ENCODE peak calls at places on chromosomes 6 and 20, in six cellular contexts. V is HCT116, R is HepG2, L is H1, N is GM12878, K is K562. S is an unnamed sample. For H3K4me1, the result is how much of the 10 kb centered on the place peaks cover.

GRCh38 chr6:7108196-7108963 is 619 bp downstream of the RREB1 start:
- DNase-seq in L (no peak), N (no peak), R (peak), V (no peak), K (peak), S (no peak)

GRCh38 chr6:145809785-145810184 is 4.8 kb downstream of the FBXO30 start:
- DNase-seq in N (no peak), V (no peak), K (no peak), L (no peak), R (no peak), S (no peak)

GRCh38 chr6:38420207-38420606 is 219.5 kb downstream of the BTBD9 start:
- DNase-seq in K (no peak), R (no peak), N (no peak), L (no peak), V (no peak), S (no peak)

GRCh38 chr6:105402090-105402980 is 547 bp downstream of the PREP start:
- DNase-seq in R (peak), V (no peak), N (no peak), K (peak), L (no peak), S (no peak)

GRCh38 chr6:138499303-138499991 is at the start of gene NHSL1:
- DNase-seq in L (no peak), V (no peak), R (peak), N (peak), K (no peak), S (no peak)

GRCh38 chr20:6765469-6766058 is 1.9 kb upstream of the BMP2 start:
- DNase-seq in K (peak), R (peak), N (no peak), L (no peak), V (peak), S (no peak)

GRCh38 chr6:74942130-74942529 is 263.7 kb downstream of the COL12A1 start:
- DNase-seq in N (no peak), R (no peak), K (no peak), L (no peak), V (no peak), S (no peak)

GRCh38 chr6:41781302-41781711 is 725 bp downstream of the PRICKLE4 start:
- DNase-seq in R (no peak), V (no peak), L (no peak), K (no peak), N (no peak), S (no peak)

GRCh38 chr6:11366183-11366933 is 133.9 kb upstream of the NEDD9 start:
- DNase-seq in R (no peak), N (peak), K (no peak), V (no peak), L (no peak), S (no peak)

GRCh38 chr6:56690519-56691200 is 48.0 kb upstream of the DST start:
- DNase-seq in R (peak), N (no peak), V (no peak), L (no peak), K (no peak), S (no peak)

GRCh38 chr6:142850653-142851434 is 94.1 kb downstream of the HIVEP2 start:
- DNase-seq in V (no peak), N (peak), R (no peak), K (no peak), L (no peak), S (no peak)

GRCh38 chr6:152685819-152686218 is 11.9 kb upstream of the MYCT1 start:
- DNase-seq in L (no peak), R (no peak), V (no peak), N (no peak), K (no peak), S (no peak)

GRCh38 chr6:89369009-89369408 is 16.5 kb upstream of the UBE2J1 start:
- DNase-seq in V (no peak), R (peak), N (no peak), K (no peak), L (no peak), S (no peak)

GRCh38 chr6:91276315-91276714 is 689.4 kb upstream of the MAP3K7 start:
- DNase-seq in N (no peak), L (no peak), K (no peak), R (peak), V (no peak), S (no peak)

GRCh38 chr6:53361549-53362031 is 12.8 kb upstream of the ELOVL5 start:
- DNase-seq in K (no peak), R (no peak), N (peak), L (no peak), V (no peak), S (no peak)

GRCh38 chr6:111477481-111477938 is 5.5 kb downstream of the REV3L start:
- DNase-seq in V (no peak), N (peak), L (no peak), R (no peak), K (peak), S (no peak)

GRCh38 chr6:128597956-128598355 is 77.6 kb upstream of the PTPRK start:
- DNase-seq in V (no peak), L (no peak), N (no peak), R (no peak), K (no peak), S (no peak)

GRCh38 chr6:31203345-31203979 is 33.0 kb upstream of the POU5F1 start:
- DNase-seq in N (peak), R (peak), V (peak), K (peak), L (no peak), S (no peak)
- TF ChIP-seq YY1 in N (no peak), R (no peak), V (no peak), K (no peak), L (no peak), S (no peak)

DNA sequence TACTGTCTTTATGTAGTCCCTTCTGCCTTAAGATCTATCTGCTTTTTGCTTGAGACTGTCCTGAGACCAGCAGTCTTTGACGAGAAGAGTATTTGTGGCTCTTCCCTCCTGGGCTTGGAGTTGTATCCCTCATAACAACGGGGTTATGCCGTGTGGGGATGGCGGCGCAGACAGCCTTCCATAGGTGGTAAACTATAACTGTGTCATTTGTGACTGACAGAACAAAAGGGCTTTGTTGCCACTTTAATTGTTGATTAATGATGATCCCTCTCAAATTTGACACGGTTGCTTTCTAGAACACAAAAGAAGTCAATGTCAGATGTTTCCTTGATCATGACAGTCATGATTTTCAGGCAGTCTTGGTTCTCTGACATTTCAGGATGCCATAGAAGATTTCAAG is 196.6 kb downstream of the JARID2 start:
- DNase-seq in R (no peak), N (no peak), L (no peak), K (no peak), V (no peak), S (no peak)
- H3K4me1 ChIP-seq in R (under half), N (under half), L (under half), K (under half), V (under half), S (under half)

GRCh38 chr6:149939909-149940672 is 1.7 kb upstream of the ULBP2 start:
- DNase-seq in L (no peak), R (no peak), N (no peak), V (no peak), K (no peak), S (no peak)
- TF ChIP-seq ZNF274 in L (no peak), R (no peak), N (no peak), V (no peak), K (no peak), S (no peak)

DNA sequence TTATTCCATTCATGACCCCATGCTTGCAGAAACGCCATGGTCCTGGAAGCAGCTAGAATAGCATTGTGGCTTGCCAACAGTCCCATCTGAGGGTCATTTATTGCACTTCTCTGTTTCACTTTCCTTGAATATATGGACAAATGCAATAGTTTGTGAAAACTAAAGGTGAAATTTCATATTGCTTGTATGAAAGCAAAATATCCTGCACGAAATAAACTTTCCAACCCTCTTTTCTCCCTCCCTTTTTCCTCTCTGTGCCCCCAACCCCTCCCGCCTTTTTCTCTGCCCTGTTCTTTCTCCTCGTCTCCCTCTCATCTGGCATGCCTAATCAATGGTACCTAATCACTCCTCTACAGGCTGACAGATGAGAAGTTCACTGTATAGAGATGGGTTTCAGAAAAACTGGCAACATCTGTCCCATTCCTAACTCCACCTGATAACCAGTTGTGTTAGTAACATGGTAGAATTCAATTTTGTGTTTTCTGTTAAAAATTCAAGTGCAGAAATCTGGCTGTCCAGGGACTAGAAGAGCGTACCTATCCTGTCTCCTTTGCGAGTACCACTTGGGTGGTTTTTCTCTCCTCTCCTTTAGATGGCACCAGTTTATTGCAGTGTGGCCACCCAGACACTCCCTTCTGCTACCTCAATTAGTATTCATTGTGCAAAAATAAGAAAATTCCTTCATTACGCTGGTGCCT is 198.6 kb downstream of the FOXA2 start:
- DNase-seq in R (peak), V (no peak), N (no peak), K (peak), L (no peak), S (no peak)
- TF ChIP-seq YY1 in R (no peak), V (no peak), N (no peak), K (no peak), L (no peak), S (no peak)

GRCh38 chr20:25253606-25254275 is 5.9 kb downstream of the PYGB start:
- DNase-seq in L (no peak), V (no peak), R (no peak), N (no peak), K (no peak), S (no peak)
- H3K4me1 ChIP-seq in L (under half), V (under half), R (under half), N (under half), K (under half), S (under half)

GRCh38 chr6:118668761-118669411 is 17.5 kb upstream of the CEP85L start:
- DNase-seq in K (peak), V (no peak), L (no peak), N (no peak), R (no peak), S (no peak)

GRCh38 chr6:118660218-118660569 is 8.8 kb upstream of the CEP85L start:
- DNase-seq in R (no peak), N (no peak), K (peak), V (no peak), L (no peak), S (no peak)

GRCh38 chr6:118667988-118668387 is 16.6 kb upstream of the CEP85L start:
- DNase-seq in R (no peak), K (no peak), N (no peak), V (no peak), L (no peak), S (no peak)

GRCh38 chr6:118665011-118665410 is 13.6 kb upstream of the CEP85L start:
- DNase-seq in N (no peak), L (no peak), R (no peak), K (no peak), V (no peak), S (no peak)

GRCh38 chr6:118663993-118664985 is 12.9 kb upstream of the CEP85L start:
- DNase-seq in N (no peak), R (no peak), K (no peak), V (no peak), L (no peak), S (no peak)
- TF ChIP-seq ZNF274 in N (no peak), R (no peak), K (no peak), V (no peak), L (no peak), S (no peak)